ENCODE peak calls at places on chromosome 22, in nine cellular contexts. One of them, this sample, is unnamed.

GRCh38 chr22:39999144-39999757 is 4.5 kb downstream of the FAM83F start:
- DNase-seq in fibroblast of lung: peak; percentile 66
- DNase-seq in GM12865: peak; percentile 39
- DNase-seq in activated CD8-positive, alpha-beta T cell treated with anti-CD3 and anti-CD28 coated beads for 36 hours: no peak
- DNase-seq in progenitor cell of endocrine pancreas: no peak
- DNase-seq in uterus: no peak
- DNase-seq in endodermal cell: no peak
- DNase-seq in epithelial cell of proximal tubule: peak; percentile 79
- DNase-seq in B cell: no peak
- DNase-seq in this sample: no peak

GRCh38 chr22:26849575-26849974 is 192.2 kb downstream of the MIAT start:
- DNase-seq in fibroblast of lung: no peak
- DNase-seq in GM12865: no peak
- DNase-seq in activated CD8-positive, alpha-beta T cell treated with anti-CD3 and anti-CD28 coated beads for 36 hours: no peak
- DNase-seq in progenitor cell of endocrine pancreas: no peak
- DNase-seq in uterus: no peak
- DNase-seq in endodermal cell: no peak
- DNase-seq in epithelial cell of proximal tubule: no peak
- DNase-seq in B cell: no peak
- DNase-seq in this sample: no peak

GRCh38 chr22:50282361-50283144 is 12.4 kb upstream of the MAPK11 start:
- DNase-seq in fibroblast of lung: peak; percentile 48
- DNase-seq in GM12865: no peak
- DNase-seq in activated CD8-positive, alpha-beta T cell treated with anti-CD3 and anti-CD28 coated beads for 36 hours: no peak
- DNase-seq in progenitor cell of endocrine pancreas: no peak
- DNase-seq in uterus: no peak
- DNase-seq in endodermal cell: no peak
- DNase-seq in epithelial cell of proximal tubule: no peak
- DNase-seq in B cell: no peak
- DNase-seq in this sample: no peak

GRCh38 chr22:45337536-45337935 is 27.8 kb downstream of the FAM118A start:
- DNase-seq in fibroblast of lung: no peak
- DNase-seq in GM12865: no peak
- DNase-seq in activated CD8-positive, alpha-beta T cell treated with anti-CD3 and anti-CD28 coated beads for 36 hours: no peak
- DNase-seq in progenitor cell of endocrine pancreas: no peak
- DNase-seq in uterus: no peak
- DNase-seq in endodermal cell: no peak
- DNase-seq in epithelial cell of proximal tubule: no peak
- DNase-seq in B cell: no peak
- DNase-seq in this sample: no peak

GRCh38 chr22:50261615-50262459 is at the start of gene MAPK12:
- DNase-seq in fibroblast of lung: no peak
- DNase-seq in GM12865: peak; percentile 73
- DNase-seq in activated CD8-positive, alpha-beta T cell treated with anti-CD3 and anti-CD28 coated beads for 36 hours: no peak
- DNase-seq in progenitor cell of endocrine pancreas: peak; percentile 61
- DNase-seq in uterus: no peak
- DNase-seq in endodermal cell: peak; percentile 82
- DNase-seq in epithelial cell of proximal tubule: no peak
- DNase-seq in B cell: no peak
- DNase-seq in this sample: peak; percentile 93

GRCh38 chr22:43945632-43946390 is 9.4 kb upstream of the SAMM50 start:
- DNase-seq in fibroblast of lung: peak; percentile 58
- DNase-seq in GM12865: peak; percentile 74
- DNase-seq in activated CD8-positive, alpha-beta T cell treated with anti-CD3 and anti-CD28 coated beads for 36 hours: peak; percentile 86
- DNase-seq in progenitor cell of endocrine pancreas: peak; percentile 54
- DNase-seq in uterus: no peak
- DNase-seq in endodermal cell: peak; percentile 90
- DNase-seq in epithelial cell of proximal tubule: no peak
- DNase-seq in B cell: peak; percentile 72
- DNase-seq in this sample: peak; percentile 84

GRCh38 chr22:30385913-30386312 is 1.3 kb downstream of the RNF215 start:
- DNase-seq in fibroblast of lung: no peak
- DNase-seq in GM12865: no peak
- DNase-seq in activated CD8-positive, alpha-beta T cell treated with anti-CD3 and anti-CD28 coated beads for 36 hours: no peak
- DNase-seq in progenitor cell of endocrine pancreas: no peak
- DNase-seq in uterus: no peak
- DNase-seq in endodermal cell: no peak
- DNase-seq in epithelial cell of proximal tubule: no peak
- DNase-seq in B cell: no peak
- DNase-seq in this sample: no peak

GRCh38 chr22:49866646-49867045 is 13.0 kb downstream of the ZBED4 start:
- DNase-seq in fibroblast of lung: no peak
- DNase-seq in GM12865: no peak
- DNase-seq in activated CD8-positive, alpha-beta T cell treated with anti-CD3 and anti-CD28 coated beads for 36 hours: no peak
- DNase-seq in progenitor cell of endocrine pancreas: no peak
- DNase-seq in uterus: no peak
- DNase-seq in endodermal cell: no peak
- DNase-seq in epithelial cell of proximal tubule: no peak
- DNase-seq in B cell: no peak
- DNase-seq in this sample: no peak

DNA sequence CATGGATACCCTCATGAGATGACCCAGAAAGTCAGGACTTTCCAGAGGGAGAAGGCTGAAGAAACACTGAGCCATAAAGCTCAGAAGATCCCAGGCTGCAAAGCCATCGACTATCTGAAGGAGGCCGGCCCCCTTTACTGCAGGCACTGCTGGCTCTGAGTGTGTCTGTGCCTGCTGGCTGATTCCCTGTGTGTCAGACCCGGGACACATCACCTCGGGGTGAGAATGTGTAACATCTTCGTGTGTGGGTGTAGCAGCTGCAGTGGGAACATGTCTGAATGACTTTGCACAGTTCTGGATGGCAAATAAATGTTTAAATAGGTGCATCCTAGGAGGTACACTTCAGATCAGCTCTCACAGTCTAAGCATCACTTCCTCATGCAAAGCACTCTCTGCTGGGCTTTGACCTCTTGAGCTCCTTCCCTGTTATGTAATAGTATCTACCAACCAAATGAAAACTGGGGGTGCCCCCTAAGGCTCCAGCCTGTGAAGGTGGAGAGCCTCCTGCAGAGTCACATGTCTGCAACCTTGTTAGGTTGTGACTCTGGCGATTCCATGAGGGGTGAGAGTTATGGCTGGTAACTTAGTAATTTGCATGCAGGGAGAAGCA is 1084.9 kb downstream of the TBC1D22A start:
- DNase-seq in fibroblast of lung: no peak
- DNase-seq in GM12865: no peak
- DNase-seq in activated CD8-positive, alpha-beta T cell treated with anti-CD3 and anti-CD28 coated beads for 36 hours: no peak
- DNase-seq in progenitor cell of endocrine pancreas: no peak
- DNase-seq in uterus: no peak
- DNase-seq in endodermal cell: no peak
- DNase-seq in epithelial cell of proximal tubule: no peak
- DNase-seq in B cell: no peak
- DNase-seq in this sample: no peak
- TF ChIP-seq CTCF in fibroblast of lung: no peak
- TF ChIP-seq CTCF in GM12865: no peak
- TF ChIP-seq CTCF in activated CD8-positive, alpha-beta T cell treated with anti-CD3 and anti-CD28 coated beads for 36 hours: no peak
- TF ChIP-seq CTCF in progenitor cell of endocrine pancreas: no peak
- TF ChIP-seq CTCF in uterus: no peak
- TF ChIP-seq CTCF in endodermal cell: no peak
- TF ChIP-seq CTCF in epithelial cell of proximal tubule: no peak
- TF ChIP-seq CTCF in B cell: no peak
- TF ChIP-seq CTCF in this sample: no peak

DNA sequence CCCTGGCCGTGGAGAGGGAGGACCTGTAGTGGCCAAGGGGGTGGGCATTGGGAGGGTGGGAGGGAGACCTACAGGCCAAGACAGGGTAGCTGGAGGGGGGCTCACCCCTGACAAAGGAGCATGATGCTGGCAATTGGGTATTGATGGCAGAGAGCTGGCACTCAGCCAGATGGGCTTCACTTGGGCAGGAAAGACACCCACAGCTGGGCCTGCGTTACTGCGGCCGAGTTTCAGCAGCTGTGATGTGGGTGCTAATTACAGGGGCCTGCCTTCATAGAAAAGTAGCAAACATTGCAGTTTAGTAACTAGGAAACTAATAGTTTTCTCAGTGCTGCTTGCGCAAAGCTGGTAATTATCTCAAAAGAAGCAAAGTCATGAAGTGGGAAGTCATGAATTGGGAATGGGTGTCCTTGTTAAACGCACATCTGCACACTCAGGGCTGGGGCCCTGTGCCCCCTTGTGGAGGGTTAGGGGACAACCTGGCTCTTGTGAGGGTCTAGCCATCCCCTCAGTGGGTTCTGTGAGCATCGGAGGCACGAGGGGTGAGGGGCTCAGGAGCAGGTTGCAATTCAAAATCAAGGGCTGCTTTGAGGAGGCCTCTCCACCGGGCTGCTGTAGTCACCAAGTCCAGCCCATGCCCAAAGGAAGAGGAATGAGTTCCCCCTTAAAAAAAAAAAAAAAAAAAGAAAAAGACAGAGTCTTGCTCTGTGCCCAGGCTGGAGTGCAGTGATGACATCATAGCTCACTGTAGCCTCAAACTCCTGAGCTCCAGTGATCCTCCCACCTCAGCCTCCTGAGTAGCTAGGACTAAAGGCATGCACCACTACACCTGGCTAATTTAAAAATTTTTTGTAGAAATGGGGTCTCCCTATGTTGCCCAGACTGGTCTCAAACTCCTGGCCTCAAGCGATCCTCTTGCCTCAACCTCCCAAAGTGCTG is 24.4 kb upstream of the TXNRD2 start:
- DNase-seq in fibroblast of lung: no peak
- DNase-seq in GM12865: no peak
- DNase-seq in activated CD8-positive, alpha-beta T cell treated with anti-CD3 and anti-CD28 coated beads for 36 hours: no peak
- DNase-seq in progenitor cell of endocrine pancreas: no peak
- DNase-seq in uterus: no peak
- DNase-seq in endodermal cell: peak; percentile 76
- DNase-seq in epithelial cell of proximal tubule: no peak
- DNase-seq in B cell: no peak
- DNase-seq in this sample: no peak
- TF ChIP-seq CTCF in fibroblast of lung: peak; percentile 28
- TF ChIP-seq CTCF in GM12865: peak; percentile 27
- TF ChIP-seq CTCF in activated CD8-positive, alpha-beta T cell treated with anti-CD3 and anti-CD28 coated beads for 36 hours: peak; percentile 21
- TF ChIP-seq CTCF in progenitor cell of endocrine pancreas: peak; percentile 63
- TF ChIP-seq CTCF in uterus: no peak
- TF ChIP-seq CTCF in endodermal cell: peak; percentile 79
- TF ChIP-seq CTCF in epithelial cell of proximal tubule: peak; percentile 54
- TF ChIP-seq CTCF in B cell: peak; percentile 33
- TF ChIP-seq CTCF in this sample: peak; percentile 18

GRCh38 chr22:41862160-41862529 is 29.2 kb downstream of the SREBF2 start:
- DNase-seq in fibroblast of lung: peak; percentile 37
- DNase-seq in GM12865: peak; percentile 85
- DNase-seq in activated CD8-positive, alpha-beta T cell treated with anti-CD3 and anti-CD28 coated beads for 36 hours: peak; percentile 75
- DNase-seq in progenitor cell of endocrine pancreas: no peak
- DNase-seq in uterus: no peak
- DNase-seq in endodermal cell: no peak
- DNase-seq in epithelial cell of proximal tubule: no peak
- DNase-seq in B cell: peak; percentile 49
- DNase-seq in this sample: peak; percentile 70

GRCh38 chr22:41856484-41856883 is 23.6 kb downstream of the SREBF2 start:
- DNase-seq in fibroblast of lung: no peak
- DNase-seq in GM12865: no peak
- DNase-seq in activated CD8-positive, alpha-beta T cell treated with anti-CD3 and anti-CD28 coated beads for 36 hours: no peak
- DNase-seq in progenitor cell of endocrine pancreas: no peak
- DNase-seq in uterus: no peak
- DNase-seq in endodermal cell: no peak
- DNase-seq in epithelial cell of proximal tubule: no peak
- DNase-seq in B cell: no peak
- DNase-seq in this sample: no peak

GRCh38 chr22:41862530-41863266 is 29.8 kb downstream of the SREBF2 start:
- DNase-seq in fibroblast of lung: peak; percentile 34
- DNase-seq in GM12865: peak; percentile 86
- DNase-seq in activated CD8-positive, alpha-beta T cell treated with anti-CD3 and anti-CD28 coated beads for 36 hours: peak; percentile 80
- DNase-seq in progenitor cell of endocrine pancreas: no peak
- DNase-seq in uterus: no peak
- DNase-seq in endodermal cell: no peak
- DNase-seq in epithelial cell of proximal tubule: no peak
- DNase-seq in B cell: peak; percentile 49
- DNase-seq in this sample: peak; percentile 67

GRCh38 chr22:41857860-41858199 is 24.9 kb downstream of the SREBF2 start:
- DNase-seq in fibroblast of lung: no peak
- DNase-seq in GM12865: no peak
- DNase-seq in activated CD8-positive, alpha-beta T cell treated with anti-CD3 and anti-CD28 coated beads for 36 hours: no peak
- DNase-seq in progenitor cell of endocrine pancreas: no peak
- DNase-seq in uterus: no peak
- DNase-seq in endodermal cell: no peak
- DNase-seq in epithelial cell of proximal tubule: no peak
- DNase-seq in B cell: no peak
- DNase-seq in this sample: no peak

DNA sequence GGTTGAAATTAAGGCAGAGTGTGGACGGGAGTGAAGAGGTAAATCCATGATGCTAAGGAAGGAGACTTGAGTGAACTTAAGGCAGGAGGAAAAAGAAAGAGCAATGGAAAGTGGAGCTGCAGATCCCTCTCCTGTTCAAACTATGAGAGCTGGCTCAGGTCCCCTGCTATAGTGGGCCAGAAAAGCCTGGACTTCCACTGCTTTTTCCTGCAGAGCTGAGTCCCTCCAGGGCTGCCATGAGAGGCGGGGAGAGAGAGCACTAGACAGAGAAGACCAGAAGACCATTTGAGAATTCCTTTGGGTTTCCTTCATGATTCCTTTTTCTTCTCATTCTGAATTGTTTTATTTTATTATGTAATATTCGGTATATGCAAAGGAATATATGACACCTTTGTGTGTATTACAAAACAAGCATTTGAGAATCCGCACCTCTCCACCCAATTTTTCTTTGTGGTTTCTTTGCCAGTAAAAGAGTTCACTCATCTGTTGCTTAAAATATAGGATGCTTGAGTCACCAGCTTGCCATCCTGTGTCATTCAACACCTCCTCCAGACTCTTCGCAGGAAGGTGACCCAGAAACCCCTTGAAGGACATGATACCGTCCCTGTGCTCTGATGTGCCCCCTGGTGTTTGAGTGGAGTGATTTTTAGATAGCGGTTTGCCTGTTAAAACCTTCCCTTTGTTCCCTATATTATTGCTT is 24.4 kb downstream of the SREBF2 start:
- DNase-seq in fibroblast of lung: peak; percentile 65
- DNase-seq in GM12865: peak; percentile 84
- DNase-seq in activated CD8-positive, alpha-beta T cell treated with anti-CD3 and anti-CD28 coated beads for 36 hours: peak; percentile 91
- DNase-seq in progenitor cell of endocrine pancreas: no peak
- DNase-seq in uterus: no peak
- DNase-seq in endodermal cell: peak; percentile 91
- DNase-seq in epithelial cell of proximal tubule: no peak
- DNase-seq in B cell: peak; percentile 70
- DNase-seq in this sample: peak; percentile 50
- TF ChIP-seq CTCF in fibroblast of lung: peak; percentile 59
- TF ChIP-seq CTCF in GM12865: peak; percentile 71
- TF ChIP-seq CTCF in activated CD8-positive, alpha-beta T cell treated with anti-CD3 and anti-CD28 coated beads for 36 hours: peak; percentile 91
- TF ChIP-seq CTCF in progenitor cell of endocrine pancreas: peak; percentile 59
- TF ChIP-seq CTCF in uterus: peak; percentile 46
- TF ChIP-seq CTCF in endodermal cell: peak; percentile 83
- TF ChIP-seq CTCF in epithelial cell of proximal tubule: peak; percentile 66
- TF ChIP-seq CTCF in B cell: peak; percentile 78
- TF ChIP-seq CTCF in this sample: peak; percentile 74

DNA sequence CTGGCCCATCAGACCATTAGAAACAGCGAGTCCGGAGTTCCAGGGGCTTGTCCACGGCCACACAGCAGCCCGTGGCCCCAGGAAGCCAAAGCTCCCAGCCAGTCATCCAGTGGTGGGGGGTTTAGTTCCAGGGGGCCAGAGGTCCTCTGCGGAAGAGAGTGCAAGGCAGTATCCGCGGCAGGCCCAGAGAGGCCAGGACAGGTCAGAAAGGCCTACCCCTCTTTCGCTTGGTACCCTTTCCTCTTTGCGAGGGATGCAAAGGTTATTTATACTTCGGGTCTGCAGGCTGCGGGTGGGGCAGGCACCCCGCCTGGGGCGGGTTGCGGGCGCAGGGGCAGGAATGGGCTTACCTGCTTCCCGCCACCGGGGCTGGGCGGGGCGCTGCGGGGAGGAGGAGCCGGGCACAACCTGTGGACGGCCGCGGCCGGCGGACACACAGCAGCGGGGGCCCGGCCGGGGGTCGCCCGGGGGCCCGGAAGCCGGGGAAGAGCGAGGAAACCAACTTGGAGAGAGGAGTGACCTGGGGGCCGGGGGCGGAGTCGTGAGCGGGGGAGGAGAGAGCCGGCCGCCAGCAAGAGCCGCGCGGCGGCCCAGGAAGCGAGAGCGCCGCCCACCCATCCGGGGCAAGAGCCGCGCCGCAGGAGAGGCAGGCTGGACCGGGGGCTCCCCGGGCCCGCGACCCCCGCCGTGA is at the start of gene SH3BP1:
- DNase-seq in fibroblast of lung: peak; percentile 19
- DNase-seq in GM12865: peak; percentile 68
- DNase-seq in activated CD8-positive, alpha-beta T cell treated with anti-CD3 and anti-CD28 coated beads for 36 hours: peak; percentile 76
- DNase-seq in progenitor cell of endocrine pancreas: peak; percentile 56
- DNase-seq in uterus: peak; percentile 71
- DNase-seq in endodermal cell: peak; percentile 89
- DNase-seq in epithelial cell of proximal tubule: no peak
- DNase-seq in B cell: peak; percentile 70
- DNase-seq in this sample: peak; percentile 87
- TF ChIP-seq CTCF in fibroblast of lung: no peak
- TF ChIP-seq CTCF in GM12865: no peak
- TF ChIP-seq CTCF in activated CD8-positive, alpha-beta T cell treated with anti-CD3 and anti-CD28 coated beads for 36 hours: no peak
- TF ChIP-seq CTCF in progenitor cell of endocrine pancreas: no peak
- TF ChIP-seq CTCF in uterus: no peak
- TF ChIP-seq CTCF in endodermal cell: no peak
- TF ChIP-seq CTCF in epithelial cell of proximal tubule: no peak
- TF ChIP-seq CTCF in B cell: no peak
- TF ChIP-seq CTCF in this sample: peak; percentile 6